ENCODE peak calls at places on chromosomes 11 and 22, in four cellular contexts. O, D, F and I are unnamed samples.

GRCh38 chr11:118679483-118679882 is at the start of gene TREH:
- DNase-seq in D (no peak), F (no peak), O (no peak), I (no peak)

GRCh38 chr11:100870138-100870537 is 183.1 kb downstream of the ARHGAP42 start:
- DNase-seq in O (no peak), F (no peak), D (no peak), I (no peak)

GRCh38 chr11:131889146-131889577 is 518.7 kb downstream of the NTM start:
- DNase-seq in O (peak), F (no peak), D (no peak), I (no peak)

GRCh38 chr11:71080239-71081097 is 171.9 kb downstream of the SHANK2 start:
- DNase-seq in D (peak), O (peak), F (peak), I (peak)

GRCh38 chr11:102320679-102321078 is 3.4 kb downstream of the BIRC3 start:
- DNase-seq in O (no peak), F (no peak), D (no peak), I (peak)

GRCh38 chr11:133239530-133239929 is 292.8 kb downstream of the OPCML start:
- DNase-seq in D (no peak), O (no peak), F (no peak), I (no peak)

GRCh38 chr11:134045799-134046635 is 22.9 kb upstream of the JAM3 start:
- DNase-seq in F (no peak), O (no peak), D (peak), I (no peak)

GRCh38 chr11:2380807-2381350 is 3.8 kb downstream of the CD81 start:
- DNase-seq in F (no peak), O (no peak), D (peak), I (no peak)

GRCh38 chr11:119100246-119100959 is 1.2 kb downstream of the DPAGT1 start:
- DNase-seq in D (peak), F (peak), O (peak), I (no peak)

GRCh38 chr11:102476812-102477211 is 24.2 kb upstream of the TMEM123 start:
- DNase-seq in F (no peak), D (peak), O (peak), I (peak)

GRCh38 chr11:44538375-44539054 is 26.9 kb upstream of the CD82 start:
- DNase-seq in O (peak), D (peak), F (peak), I (peak)

GRCh38 chr11:68505596-68505995 is 45.0 kb downstream of the PPP6R3 start:
- DNase-seq in O (peak), F (no peak), D (peak), I (no peak)

GRCh38 chr11:122189259-122189658 is 73.2 kb upstream of the BLID start:
- DNase-seq in F (peak), D (no peak), O (peak), I (no peak)

GRCh38 chr11:46332568-46333128 is 14.6 kb upstream of the DGKZ start:
- DNase-seq in O (no peak), F (no peak), D (no peak), I (no peak)

GRCh38 chr11:65861165-65861505 is 902 bp downstream of the MUS81 start:
- DNase-seq in D (no peak), O (no peak), F (no peak), I (no peak)

GRCh38 chr22:40147388-40148176 is 30.1 kb upstream of the TNRC6B start:
- DNase-seq in F (no peak), O (no peak), D (no peak), I (no peak)

GRCh38 chr11:76293189-76293631 is 86.9 kb upstream of the WNT11 start:
- DNase-seq in F (no peak), O (no peak), D (no peak), I (no peak)

GRCh38 chr11:92653448-92653847 is 316.0 kb upstream of the MTNR1B start:
- DNase-seq in O (no peak), F (no peak), D (no peak), I (no peak)

DNA sequence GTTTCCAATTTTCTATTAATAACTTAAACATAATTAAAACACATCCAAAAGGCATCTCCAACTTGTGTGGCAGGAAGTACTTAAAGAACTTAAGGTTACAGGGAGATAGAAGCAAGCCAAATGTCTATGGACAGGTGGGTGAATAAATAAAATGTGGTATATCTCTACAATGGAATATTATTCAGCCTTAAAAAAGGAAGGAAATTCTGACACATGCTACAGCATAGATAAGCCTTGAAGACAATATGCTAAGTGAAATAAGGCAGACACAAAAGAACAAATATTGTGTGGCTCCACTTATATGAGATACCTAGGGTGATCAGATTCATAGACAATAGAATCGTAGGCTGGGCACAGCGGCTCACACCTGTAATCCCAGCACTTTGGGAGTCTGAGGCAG is 109.6 kb downstream of the WT1 start:
- DNase-seq in F (no peak), O (no peak), D (no peak), I (no peak)
- H3K4me3 ChIP-seq in F (no peak), O (no peak), D (no peak), I (no peak)

GRCh38 chr11:67269401-67270255 is 3.4 kb downstream of the GRK2 start:
- DNase-seq in F (no peak), O (no peak), D (no peak), I (peak)
- H3K4me3 ChIP-seq in F (no peak), O (no peak), D (peak), I (peak)

GRCh38 chr11:942853-943252 is 17.2 kb downstream of the AP2A2 start:
- DNase-seq in D (no peak), O (peak), F (no peak), I (no peak)

GRCh38 chr11:944711-945470 is 19.2 kb downstream of the AP2A2 start:
- DNase-seq in D (no peak), O (peak), F (peak), I (no peak)

GRCh38 chr11:947744-948143 is 22.1 kb downstream of the AP2A2 start:
- DNase-seq in O (no peak), D (no peak), F (no peak), I (no peak)

GRCh38 chr11:940496-941135 is 14.9 kb downstream of the AP2A2 start:
- DNase-seq in O (no peak), F (no peak), D (no peak), I (no peak)

GRCh38 chr11:945986-946385 is 20.3 kb downstream of the AP2A2 start:
- DNase-seq in O (no peak), F (peak), D (no peak), I (no peak)
- H3K4me3 ChIP-seq in O (no peak), F (no peak), D (no peak), I (no peak)

GRCh38 chr22:25176175-25176574 is 23.5 kb upstream of the CRYBB3 start:
- DNase-seq in F (no peak), D (no peak), O (no peak), I (no peak)
- H3K4me3 ChIP-seq in F (no peak), D (no peak), O (no peak), I (no peak)

DNA sequence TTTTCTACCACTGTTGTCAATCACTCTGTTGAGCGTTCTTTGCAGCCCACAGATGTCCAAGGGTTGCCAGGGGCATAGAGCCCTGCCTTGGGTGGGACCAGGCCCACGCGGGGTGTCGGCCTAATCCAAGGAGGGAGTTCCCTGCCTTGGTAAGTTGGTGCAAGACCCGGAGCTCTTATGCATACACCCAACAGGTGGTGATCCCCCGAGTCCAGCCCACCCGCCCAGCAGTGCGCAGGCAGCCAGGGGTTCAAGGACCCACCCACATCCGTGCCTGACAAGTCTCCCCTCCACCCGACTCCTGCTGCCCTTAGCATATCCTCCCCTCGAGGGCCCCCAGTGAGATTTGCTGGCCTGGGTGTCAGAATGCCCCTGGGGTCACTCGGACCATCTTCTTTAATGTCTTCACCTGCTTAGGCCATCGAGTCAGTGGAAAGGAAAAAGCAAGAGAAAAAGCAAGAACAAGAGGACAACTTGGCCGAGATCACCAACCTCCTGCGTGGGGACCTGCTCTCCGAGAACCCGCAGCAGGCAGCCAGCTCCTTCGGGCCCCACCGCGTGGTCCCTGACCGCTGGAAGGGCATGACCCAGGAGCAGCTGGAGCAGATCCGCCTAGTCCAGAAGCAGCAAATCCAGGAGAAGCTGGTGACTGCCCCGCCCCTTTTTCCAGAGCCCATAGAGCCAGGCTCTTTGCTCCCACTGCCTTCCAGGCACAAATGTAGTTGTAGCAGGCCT is 12.2 kb downstream of the RIBC2 start:
- DNase-seq in D (no peak), O (no peak), F (no peak), I (no peak)
- H3K4me3 ChIP-seq in D (no peak), O (no peak), F (no peak), I (no peak)

DNA sequence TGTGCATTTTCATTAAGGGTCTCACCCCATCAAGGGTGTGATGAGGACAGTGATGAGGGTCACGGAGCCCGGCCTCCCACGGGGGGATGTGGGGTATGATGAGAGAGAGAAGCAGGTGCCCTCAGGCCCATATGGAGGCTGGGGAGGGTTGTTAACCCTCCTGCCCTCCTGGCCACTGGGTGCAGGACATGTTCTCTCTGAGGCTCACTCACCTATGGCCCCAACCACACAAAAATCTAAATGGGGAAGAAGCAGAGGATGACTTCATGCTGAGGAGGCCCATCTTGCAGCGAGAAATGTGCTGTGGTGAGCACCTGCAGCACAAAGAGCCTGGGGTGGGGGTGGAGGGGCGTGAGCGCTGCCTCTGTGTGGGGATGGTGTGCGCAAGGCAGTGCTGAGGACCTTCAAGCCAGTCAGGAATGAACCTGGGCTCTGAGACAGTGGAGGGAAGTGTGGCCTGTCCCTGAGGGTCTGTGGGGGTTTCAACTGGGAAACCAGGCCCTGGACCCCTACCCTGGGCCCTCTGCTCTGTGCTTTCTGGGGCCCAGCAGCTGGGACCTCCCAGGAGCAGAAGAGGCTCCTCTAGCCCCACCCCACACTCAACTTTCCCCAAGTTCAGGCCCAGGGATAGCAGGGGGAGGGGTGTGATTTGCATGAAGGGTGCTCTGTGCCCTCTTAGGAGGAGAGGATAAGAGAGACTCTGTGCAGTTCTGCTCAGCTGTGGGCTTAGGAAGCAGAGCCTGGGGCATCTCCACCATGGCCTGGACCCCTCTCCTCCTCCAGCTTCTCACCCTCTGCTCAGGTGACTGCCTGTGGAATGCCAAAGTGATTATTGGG is 43.0 kb upstream of the TOP3B start:
- DNase-seq in F (no peak), D (peak), O (no peak), I (peak)
- H3K4me3 ChIP-seq in F (no peak), D (peak), O (no peak), I (peak)

DNA sequence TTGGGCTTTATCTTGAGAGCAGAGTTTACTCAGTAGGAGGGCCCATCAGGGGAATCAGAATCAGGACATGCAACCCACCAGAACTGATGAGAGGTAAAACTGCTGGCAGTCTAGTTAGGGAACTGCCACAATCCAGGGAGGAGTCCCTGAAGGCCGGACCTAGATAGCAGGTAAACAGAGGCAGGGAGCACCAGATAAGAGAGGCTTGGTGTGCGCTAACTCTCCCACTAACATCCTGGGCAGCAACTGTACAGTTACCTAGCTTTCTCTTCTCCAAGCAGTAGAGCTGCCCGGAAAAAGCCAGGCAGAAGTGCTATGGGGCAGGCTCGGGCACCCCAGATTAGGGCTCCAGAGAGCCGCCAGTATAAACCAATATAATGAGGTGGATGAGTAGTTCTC is 865 bp upstream of the AMOTL1 start:
- DNase-seq in D (no peak), O (no peak), F (no peak), I (no peak)
- H3K4me3 ChIP-seq in D (no peak), O (no peak), F (no peak), I (no peak)

GRCh38 chr11:7904910-7905309 is 26.2 kb downstream of the OR10A6 start:
- DNase-seq in F (no peak), O (peak), D (no peak), I (no peak)

GRCh38 chr11:7907121-7907520 is 23.9 kb downstream of the OR10A6 start:
- DNase-seq in O (no peak), D (peak), F (no peak), I (no peak)

GRCh38 chr11:7906481-7906880 is 24.6 kb downstream of the OR10A6 start:
- DNase-seq in F (no peak), O (no peak), D (no peak), I (no peak)

GRCh38 chr11:7905961-7906429 is 25.1 kb downstream of the OR10A6 start:
- DNase-seq in F (no peak), O (no peak), D (peak), I (no peak)

GRCh38 chr11:7905549-7905948 is 25.5 kb downstream of the OR10A6 start:
- DNase-seq in O (no peak), F (no peak), D (no peak), I (no peak)
- H3K4me3 ChIP-seq in O (no peak), F (no peak), D (no peak), I (no peak)

GRCh38 chr11:117200813-117201515 is 1.8 kb downstream of the TAGLN start:
- DNase-seq in F (no peak), D (no peak), O (peak), I (no peak)
- H3K4me3 ChIP-seq in F (no peak), D (no peak), O (peak), I (no peak)

GRCh38 chr11:117205211-117205818 is 6.1 kb downstream of the TAGLN start:
- DNase-seq in D (no peak), F (no peak), O (no peak), I (no peak)
- H3K4me3 ChIP-seq in D (no peak), F (no peak), O (no peak), I (no peak)